ENCODE peak calls at places on chromosomes 6 and 20, in nine cellular contexts. S is endothelial cell of umbilical vein, O is PC-3, Y is adipocyte, D is MM.1S, L is NT2/D1, I is kidney, U is GM12878, N is fibroblast of lung. T is an unnamed sample.

GRCh38 chr6:160678744-160679401 is 14.8 kb upstream of the LPA start:
- DNase-seq in N (no peak), L (no peak), O (no peak), S (no peak), I (no peak), U (no peak), D (no peak), Y (no peak), T (no peak)

GRCh38 chr20:10476319-10476724 is 41.2 kb downstream of the SLX4IP start:
- DNase-seq in N (no peak), S (no peak), U (peak), O (peak), D (peak), Y (peak), I (no peak), L (no peak), T (no peak)

GRCh38 chr6:154842828-154843227 is 109.6 kb downstream of the SCAF8 start:
- DNase-seq in D (no peak), L (no peak), Y (no peak), N (no peak), I (no peak), S (peak), O (no peak), U (no peak), T (no peak)

GRCh38 chr20:35555951-35556645 is 14.2 kb downstream of the ERGIC3 start:
- DNase-seq in S (no peak), Y (no peak), N (no peak), D (no peak), L (no peak), I (no peak), U (no peak), O (no peak), T (no peak)

GRCh38 chr20:39823239-39823638 is 861.1 kb downstream of the DHX35 start:
- DNase-seq in S (peak), O (no peak), D (no peak), U (no peak), L (no peak), I (no peak), N (peak), Y (peak), T (no peak)

GRCh38 chr20:48999890-49000870 is 45.9 kb upstream of the CSE1L start:
- DNase-seq in Y (no peak), I (no peak), N (no peak), O (no peak), L (no peak), D (no peak), S (no peak), U (no peak), T (no peak)

GRCh38 chr20:54137115-54137514 is 36.7 kb downstream of the CYP24A1 start:
- DNase-seq in S (no peak), O (no peak), I (no peak), N (no peak), Y (no peak), D (no peak), U (no peak), L (no peak), T (no peak)

GRCh38 chr20:17571967-17572638 is 2.2 kb downstream of the DSTN start:
- DNase-seq in U (no peak), S (no peak), Y (peak), N (no peak), D (peak), L (no peak), O (peak), I (no peak), T (no peak)

GRCh38 chr6:35048031-35048613 is 93.0 kb downstream of the TCP11 start:
- DNase-seq in U (no peak), S (peak), I (no peak), L (no peak), D (no peak), Y (no peak), O (no peak), N (no peak), T (no peak)

GRCh38 chr6:167568407-167569024 is 243.6 kb downstream of the TTLL2 start:
- DNase-seq in L (no peak), U (no peak), N (no peak), O (no peak), Y (no peak), D (no peak), I (no peak), S (no peak), T (no peak)

GRCh38 chr6:44636576-44637248 is 249.2 kb downstream of the CDC5L start:
- DNase-seq in L (no peak), D (no peak), Y (no peak), S (no peak), O (no peak), N (no peak), I (no peak), U (no peak), T (no peak)

GRCh38 chr6:14934011-14934410 is 311.9 kb upstream of the JARID2 start:
- DNase-seq in N (no peak), Y (no peak), D (no peak), L (no peak), U (no peak), O (no peak), S (no peak), I (no peak), T (no peak)

GRCh38 chr6:53461682-53462081 is 83.2 kb downstream of the GCLC start:
- DNase-seq in U (no peak), N (no peak), S (no peak), I (no peak), D (no peak), L (no peak), Y (no peak), O (no peak), T (no peak)

GRCh38 chr6:109010703-109011102 is 83.9 kb downstream of the SESN1 start:
- DNase-seq in L (no peak), Y (no peak), D (no peak), N (no peak), I (no peak), O (peak), S (no peak), U (no peak), T (no peak)
- H3K9ac ChIP-seq in L (no peak), Y (no peak), D (peak), N (no peak), I (no peak), O (no peak), S (no peak), U (no peak), T (no peak)

DNA sequence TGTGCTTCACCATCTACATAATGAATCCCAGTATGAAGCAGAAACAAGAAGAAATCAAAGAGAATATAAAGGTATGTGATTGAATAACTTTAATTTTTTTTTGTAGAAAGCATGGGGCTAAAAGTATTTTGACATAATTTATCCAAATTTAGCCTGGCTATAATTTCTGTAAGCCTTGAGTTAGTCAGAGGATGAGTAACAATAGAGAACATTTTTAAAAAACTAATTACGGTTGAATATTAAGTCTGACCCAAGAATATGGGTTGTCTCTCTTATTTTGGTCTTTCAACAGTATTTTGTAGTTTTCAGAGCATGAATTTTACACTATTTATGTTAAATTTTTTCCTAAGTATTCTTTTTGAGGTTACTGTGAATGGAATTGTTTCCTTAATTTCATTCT is 2.5 kb downstream of the GMNN start:
- DNase-seq in Y (peak), N (no peak), U (no peak), L (no peak), I (no peak), S (no peak), O (no peak), D (no peak), T (no peak)
- H3K4me3 ChIP-seq in Y (no peak), N (peak), U (peak), L (peak), I (no peak), S (no peak), O (peak), D (peak), T (peak)

GRCh38 chr20:38759135-38759534 is 10.9 kb downstream of the ACTR5 start:
- DNase-seq in Y (no peak), O (no peak), I (no peak), L (no peak), D (no peak), N (no peak), U (no peak), S (no peak), T (no peak)
- H3K9ac ChIP-seq in Y (no peak), O (no peak), I (no peak), L (no peak), D (no peak), N (no peak), U (no peak), S (no peak), T (no peak)

GRCh38 chr6:28817808-28818145 is 106.0 kb downstream of the TRIM27 start:
- DNase-seq in L (no peak), O (no peak), Y (no peak), N (no peak), D (no peak), S (no peak), I (no peak), U (no peak), T (no peak)
- H3K4me3 ChIP-seq in L (no peak), O (peak), Y (peak), N (peak), D (no peak), S (no peak), I (no peak), U (no peak), T (peak)

T was measured in SK-N-MC.